ENCODE peak calls at places on chromosome 7, in seven cellular contexts. U is HCEC 1CT; F is GM23338; E is stimulated activated CD4-positive, alpha-beta T cell treated with anti-CD3 and anti-CD28 coated beads, Interleukin-1b, Interleukin-23, amount 100 ng/mL, for 4 hours; Q is frontal cortex; A is activated CD4-positive, alpha-beta T cell treated with anti-CD3 and anti-CD28 coated beads for 24 hours; K is non-pigmented ciliary epithelial cell. Y is an unnamed sample.

GRCh38 chr7:51630933-51631332 is 314.3 kb upstream of the COBL start:
- DNase-seq in F (no peak), Q (no peak), A (no peak), K (no peak), U (no peak), E (no peak), Y (no peak)

GRCh38 chr7:142874837-142875236 is 10.7 kb downstream of the TRPV6 start:
- DNase-seq in U (no peak), K (no peak), F (no peak), E (no peak), A (no peak), Q (no peak), Y (no peak)

GRCh38 chr7:45543470-45543869 is 30.7 kb upstream of the ADCY1 start:
- DNase-seq in E (no peak), Q (no peak), F (no peak), K (no peak), A (no peak), U (no peak), Y (no peak)

GRCh38 chr7:79434867-79435266 is 18.6 kb downstream of the MAGI2 start:
- DNase-seq in A (no peak), Q (no peak), K (no peak), F (no peak), U (no peak), E (no peak), Y (no peak)

GRCh38 chr7:33814958-33815735 is 90.2 kb upstream of the BMPER start:
- DNase-seq in Q (no peak), K (no peak), A (no peak), F (no peak), U (no peak), E (no peak), Y (no peak)

GRCh38 chr7:47581821-47582747 is at the start of gene TNS3:
- DNase-seq in F (peak), U (peak), A (no peak), Q (peak), E (no peak), K (no peak), Y (no peak)

GRCh38 chr7:29606287-29606721 is 42.7 kb downstream of the PRR15 start:
- DNase-seq in Q (no peak), U (peak), E (no peak), A (no peak), F (no peak), K (no peak), Y (no peak)

GRCh38 chr7:91473619-91474018 is 209.4 kb downstream of the FZD1 start:
- DNase-seq in A (no peak), U (no peak), K (no peak), Q (no peak), E (no peak), F (no peak), Y (no peak)

GRCh38 chr7:57400531-57401155 is 49.3 kb upstream of the ZNF716 start:
- DNase-seq in E (no peak), Q (no peak), A (no peak), F (no peak), U (no peak), K (no peak), Y (no peak)

GRCh38 chr7:47500103-47500563 is 81.8 kb downstream of the TNS3 start:
- DNase-seq in K (no peak), F (no peak), A (no peak), Q (no peak), E (no peak), U (no peak), Y (no peak)

GRCh38 chr7:133805426-133805825 is 321.7 kb upstream of the LRGUK start:
- DNase-seq in Q (no peak), E (no peak), U (no peak), A (no peak), F (no peak), K (no peak), Y (no peak)

GRCh38 chr7:124840435-124840834 is 74.8 kb upstream of the GPR37 start:
- DNase-seq in A (no peak), F (peak), K (no peak), Q (peak), U (peak), E (no peak), Y (no peak)

GRCh38 chr7:8434290-8435002 is 1.0 kb downstream of the NXPH1 start:
- DNase-seq in E (no peak), U (no peak), K (no peak), A (no peak), Q (no peak), F (peak), Y (no peak)

GRCh38 chr7:135709508-135709907 is 18.5 kb downstream of the SLC13A4 start:
- DNase-seq in A (no peak), U (no peak), Q (no peak), F (no peak), K (no peak), E (no peak), Y (no peak)

GRCh38 chr7:1083729-1084657 is 3.9 kb upstream of the GPER1 start:
- DNase-seq in E (no peak), K (no peak), F (no peak), Q (no peak), U (no peak), A (no peak), Y (no peak)

GRCh38 chr7:2856388-2857169 is 12.5 kb upstream of the GNA12 start:
- DNase-seq in A (no peak), E (no peak), Q (no peak), F (peak), U (no peak), K (no peak), Y (no peak)

GRCh38 chr7:67821116-67821515 is 824.5 kb downstream of the TYW1 start:
- DNase-seq in U (no peak), A (no peak), K (no peak), Q (no peak), F (no peak), E (no peak), Y (no peak)